ENCODE peak calls at places on chromosomes 16 and 17, in nine cellular contexts. P is gastrocnemius medialis, U is heart left ventricle, M is adrenal gland, H is body of pancreas, S is esophagus squamous epithelium, K is A549, I is breast epithelium, L is uterus. Z is an unnamed sample.

GRCh38 chr17:69723741-69724140 is 309.2 kb downstream of the MAP2K6 start:
- DNase-seq in P (no peak), U (no peak), M (no peak), H (no peak), S (no peak), K (no peak), I (no peak), L (no peak), Z (no peak)

GRCh38 chr16:65697061-65697460 is 575.2 kb upstream of the CDH11 start:
- DNase-seq in P (no peak), U (no peak), M (no peak), H (no peak), S (no peak), K (no peak), I (no peak), L (no peak), Z (no peak)

GRCh38 chr17:75241996-75242460 is 19.4 kb downstream of the GGA3 start:
- DNase-seq in P (peak), U (no peak), M (peak), H (no peak), S (no peak), K (no peak), I (no peak), L (no peak), Z (no peak)

GRCh38 chr16:16144416-16144815 is 78.9 kb downstream of the ABCC6 start:
- DNase-seq in P (no peak), U (no peak), M (no peak), H (no peak), S (no peak), K (no peak), I (no peak), L (no peak), Z (no peak)

GRCh38 chr17:14559220-14559619 is 258.3 kb downstream of the HS3ST3B1 start:
- DNase-seq in P (no peak), U (no peak), M (no peak), H (no peak), S (no peak), K (no peak), I (no peak), L (no peak), Z (peak)

GRCh38 chr17:21353326-21354010 is 22.7 kb upstream of the KCNJ12 start:
- DNase-seq in P (no peak), U (no peak), M (peak), H (no peak), S (no peak), K (no peak), I (peak), L (no peak), Z (no peak)

GRCh38 chr17:49968380-49969133 is 433 bp upstream of the DLX4 start:
- DNase-seq in P (no peak), U (peak), M (peak), H (peak), S (no peak), K (peak), I (no peak), L (no peak), Z (no peak)

GRCh38 chr17:32960815-32961214 is 30.8 kb upstream of the SPACA3 start:
- DNase-seq in P (no peak), U (no peak), M (no peak), H (no peak), S (no peak), K (no peak), I (no peak), L (no peak), Z (no peak)

GRCh38 chr17:5698959-5699358 is 114.7 kb upstream of the NLRP1 start:
- DNase-seq in P (no peak), U (no peak), M (no peak), H (no peak), S (no peak), K (no peak), I (no peak), L (no peak), Z (no peak)

GRCh38 chr17:72361892-72362291 is 241.1 kb downstream of the SOX9 start:
- DNase-seq in P (no peak), U (no peak), M (no peak), H (no peak), S (no peak), K (no peak), I (no peak), L (no peak), Z (no peak)

GRCh38 chr17:83009414-83010322 is 69.7 kb upstream of the METRNL start:
- DNase-seq in P (no peak), U (no peak), M (no peak), H (no peak), S (no peak), K (no peak), I (no peak), L (no peak), Z (peak)

GRCh38 chr17:81719410-81720266 is 7.6 kb downstream of the SLC25A10 start:
- DNase-seq in P (no peak), U (no peak), M (no peak), H (no peak), S (no peak), K (no peak), I (no peak), L (no peak), Z (no peak)

GRCh38 chr17:5610956-5611355 is 26.6 kb upstream of the NLRP1 start:
- DNase-seq in P (peak), U (no peak), M (peak), H (no peak), S (no peak), K (no peak), I (no peak), L (no peak), Z (no peak)

GRCh38 chr16:47734987-47735594 is 274.0 kb downstream of the PHKB start:
- DNase-seq in P (no peak), U (no peak), M (no peak), H (peak), S (no peak), K (no peak), I (no peak), L (no peak), Z (peak)

GRCh38 chr17:47279062-47279801 is 25.6 kb downstream of the ITGB3 start:
- DNase-seq in P (peak), U (peak), M (peak), H (peak), S (no peak), K (no peak), I (no peak), L (peak), Z (no peak)

GRCh38 chr17:33512113-33512512 is 219.0 kb upstream of the ASIC2 start:
- DNase-seq in P (no peak), U (no peak), M (no peak), H (no peak), S (no peak), K (no peak), I (no peak), L (no peak), Z (no peak)

GRCh38 chr17:10149573-10150399 is 48.6 kb downstream of the GAS7 start:
- DNase-seq in P (no peak), U (no peak), M (peak), H (no peak), S (no peak), K (no peak), I (no peak), L (no peak), Z (no peak)

GRCh38 chr17:49069585-49070273 is 62.8 kb upstream of the B4GALNT2 start:
- DNase-seq in P (no peak), U (no peak), M (no peak), H (no peak), S (no peak), K (no peak), I (no peak), L (no peak), Z (no peak)

GRCh38 chr17:60145006-60145935 is 4.5 kb upstream of the CA4 start:
- DNase-seq in P (no peak), U (no peak), M (no peak), H (no peak), S (no peak), K (no peak), I (no peak), L (no peak), Z (no peak)

GRCh38 chr17:38402897-38403296 is 25.4 kb upstream of the ARHGAP23 start:
- DNase-seq in P (no peak), U (no peak), M (no peak), H (no peak), S (no peak), K (no peak), I (no peak), L (no peak), Z (no peak)

GRCh38 chr16:55682086-55682485 is 26.3 kb downstream of the SLC6A2 start:
- DNase-seq in P (no peak), U (no peak), M (no peak), H (no peak), S (no peak), K (no peak), I (no peak), L (no peak), Z (no peak)

GRCh38 chr17:62614142-62614541 is 13.3 kb upstream of the MRC2 start:
- DNase-seq in P (no peak), U (no peak), M (no peak), H (no peak), S (no peak), K (no peak), I (no peak), L (no peak), Z (no peak)

GRCh38 chr17:11797803-11798202 is 199.5 kb downstream of the ZNF18 start:
- DNase-seq in P (no peak), U (no peak), M (no peak), H (no peak), S (no peak), K (peak), I (no peak), L (no peak), Z (no peak)

GRCh38 chr17:4711671-4712111 is 1.3 kb downstream of the ARRB2 start:
- DNase-seq in P (peak), U (peak), M (peak), H (no peak), S (no peak), K (no peak), I (no peak), L (no peak), Z (no peak)

GRCh38 chr16:89925596-89926079 is 2.5 kb downstream of the TUBB3 start:
- DNase-seq in P (no peak), U (no peak), M (no peak), H (no peak), S (no peak), K (no peak), I (no peak), L (no peak), Z (no peak)

GRCh38 chr17:49694847-49695697 is 12.7 kb downstream of the SLC35B1 start:
- DNase-seq in P (no peak), U (peak), M (peak), H (peak), S (no peak), K (peak), I (no peak), L (peak), Z (peak)

GRCh38 chr16:81405702-81406113 is 38.9 kb upstream of the CMIP start:
- DNase-seq in P (no peak), U (no peak), M (peak), H (peak), S (no peak), K (peak), I (no peak), L (no peak), Z (no peak)

GRCh38 chr17:38511126-38512108 is 83.2 kb downstream of the ARHGAP23 start:
- DNase-seq in P (no peak), U (no peak), M (no peak), H (no peak), S (no peak), K (no peak), I (no peak), L (peak), Z (no peak)

GRCh38 chr17:74080936-74081335 is 122.5 kb upstream of the RPL38 start:
- DNase-seq in P (no peak), U (no peak), M (no peak), H (no peak), S (no peak), K (no peak), I (no peak), L (no peak), Z (no peak)

GRCh38 chr17:74089869-74090464 is 113.5 kb upstream of the RPL38 start:
- DNase-seq in P (no peak), U (no peak), M (peak), H (peak), S (no peak), K (peak), I (no peak), L (no peak), Z (no peak)

GRCh38 chr17:74083321-74083720 is 120.2 kb upstream of the RPL38 start:
- DNase-seq in P (no peak), U (no peak), M (no peak), H (no peak), S (no peak), K (no peak), I (no peak), L (no peak), Z (no peak)

GRCh38 chr17:74086992-74087391 is 116.5 kb upstream of the RPL38 start:
- DNase-seq in P (no peak), U (no peak), M (no peak), H (no peak), S (no peak), K (no peak), I (no peak), L (no peak), Z (no peak)

DNA sequence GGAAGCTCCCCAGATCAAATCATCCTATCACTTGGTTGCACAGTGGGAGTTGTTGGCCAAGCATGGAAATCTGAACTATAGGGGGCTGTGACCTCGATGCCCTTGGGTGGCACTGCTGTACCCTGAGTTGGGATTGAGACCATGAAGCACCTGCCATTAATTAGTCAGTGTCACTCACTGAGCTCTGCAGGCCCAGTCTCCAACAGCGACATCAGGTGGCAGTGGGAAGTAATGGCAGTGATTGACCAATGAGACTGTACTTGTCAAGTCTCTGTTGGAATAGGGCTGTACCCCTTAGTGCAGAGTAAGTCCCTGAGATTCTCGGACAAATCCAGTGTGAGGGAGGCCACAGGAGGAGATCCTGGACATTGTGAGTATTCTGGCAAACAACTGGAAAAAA is 118.0 kb upstream of the RPL38 start:
- DNase-seq in P (no peak), U (no peak), M (no peak), H (no peak), S (no peak), K (no peak), I (no peak), L (no peak), Z (no peak)
- TF ChIP-seq CTCF in P (no peak), U (no peak), M (no peak), H (no peak), S (no peak), K (no peak), I (no peak), L (no peak), Z (no peak)

GRCh38 chr16:31190818-31191444 is 11.0 kb downstream of the FUS start:
- DNase-seq in P (no peak), U (no peak), M (no peak), H (no peak), S (no peak), K (no peak), I (no peak), L (no peak), Z (no peak)
- TF ChIP-seq POLR2A in P (no peak), U (no peak), M (no peak), H (no peak), S (no peak), K (no peak), I (no peak), L (no peak), Z (no peak)

GRCh38 chr17:19260958-19261357 is 23.8 kb downstream of the EPN2 start:
- DNase-seq in P (no peak), U (no peak), M (no peak), H (no peak), S (no peak), K (no peak), I (no peak), L (peak), Z (no peak)
- TF ChIP-seq CTCF in P (no peak), U (no peak), M (no peak), H (no peak), S (no peak), K (no peak), I (no peak), L (no peak), Z (no peak)

DNA sequence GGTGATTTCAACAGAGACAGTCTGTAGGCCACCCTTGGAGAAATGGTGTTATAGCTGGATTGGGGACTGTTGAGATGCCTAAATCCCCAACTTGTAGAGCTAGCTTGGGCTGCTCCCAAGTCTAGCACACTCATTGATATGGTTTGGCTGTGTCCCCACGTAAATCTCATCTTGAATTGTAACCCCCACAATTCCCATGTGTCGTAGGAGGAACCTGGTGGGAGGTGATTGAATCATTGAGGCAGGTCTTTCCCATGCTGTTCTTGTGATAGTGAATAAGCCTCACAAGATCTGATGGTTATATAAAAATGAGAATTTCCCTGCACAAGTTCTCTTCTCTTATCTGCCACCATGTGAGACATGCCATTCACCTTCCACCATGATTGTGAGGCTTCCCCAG is 536.0 kb downstream of the CDH13 start:
- DNase-seq in P (no peak), U (no peak), M (no peak), H (no peak), S (no peak), K (no peak), I (no peak), L (no peak), Z (no peak)
- TF ChIP-seq POLR2A in P (no peak), U (no peak), M (no peak), H (no peak), S (no peak), K (no peak), I (no peak), L (no peak), Z (no peak)

DNA sequence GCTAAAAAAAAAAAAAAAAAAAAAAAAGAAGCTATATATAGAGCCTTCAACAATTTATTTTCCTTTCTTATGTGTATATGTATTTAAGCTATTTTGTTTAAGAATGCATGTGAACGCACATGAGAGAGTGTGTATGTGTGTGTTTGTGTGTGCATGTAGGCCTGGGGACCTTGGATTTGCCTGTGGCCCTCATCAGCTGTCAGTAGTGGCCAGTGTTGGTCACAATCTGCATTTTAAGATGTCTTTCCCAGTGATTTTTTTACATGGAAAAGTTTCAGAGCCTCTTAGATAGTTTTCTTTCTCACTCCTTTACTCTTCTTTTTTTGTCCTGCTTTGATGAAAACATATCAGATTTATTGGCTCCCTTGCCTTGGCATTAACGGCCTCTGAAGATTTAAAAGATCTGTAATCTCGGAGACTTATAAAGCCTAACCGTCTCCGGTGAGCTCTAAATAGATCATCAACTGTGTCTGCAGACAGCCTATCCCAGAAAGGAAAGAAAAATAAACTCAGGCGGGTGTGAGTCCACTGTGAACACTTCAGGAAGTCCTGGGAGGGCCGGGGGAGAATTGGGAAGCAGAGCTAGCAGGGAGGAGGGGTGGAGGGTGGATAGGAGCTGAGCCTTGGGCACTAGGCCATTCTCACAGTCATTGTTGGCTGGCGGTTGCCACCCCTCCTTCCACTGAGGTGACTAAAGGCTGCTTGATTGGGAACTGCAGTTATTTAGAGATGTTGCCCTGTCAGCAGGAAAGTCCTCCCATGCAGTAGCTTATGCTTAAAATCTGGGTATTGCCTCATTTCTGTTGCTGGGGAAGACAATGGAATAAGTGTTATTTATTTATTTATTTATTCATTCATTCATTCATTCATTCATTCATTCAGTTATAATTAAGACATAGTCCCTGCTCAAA is 86.8 kb downstream of the WWP2 start:
- DNase-seq in P (peak), U (peak), M (peak), H (peak), S (no peak), K (no peak), I (peak), L (peak), Z (peak)
- TF ChIP-seq CTCF in P (no peak), U (no peak), M (no peak), H (no peak), S (no peak), K (no peak), I (no peak), L (no peak), Z (peak)

DNA sequence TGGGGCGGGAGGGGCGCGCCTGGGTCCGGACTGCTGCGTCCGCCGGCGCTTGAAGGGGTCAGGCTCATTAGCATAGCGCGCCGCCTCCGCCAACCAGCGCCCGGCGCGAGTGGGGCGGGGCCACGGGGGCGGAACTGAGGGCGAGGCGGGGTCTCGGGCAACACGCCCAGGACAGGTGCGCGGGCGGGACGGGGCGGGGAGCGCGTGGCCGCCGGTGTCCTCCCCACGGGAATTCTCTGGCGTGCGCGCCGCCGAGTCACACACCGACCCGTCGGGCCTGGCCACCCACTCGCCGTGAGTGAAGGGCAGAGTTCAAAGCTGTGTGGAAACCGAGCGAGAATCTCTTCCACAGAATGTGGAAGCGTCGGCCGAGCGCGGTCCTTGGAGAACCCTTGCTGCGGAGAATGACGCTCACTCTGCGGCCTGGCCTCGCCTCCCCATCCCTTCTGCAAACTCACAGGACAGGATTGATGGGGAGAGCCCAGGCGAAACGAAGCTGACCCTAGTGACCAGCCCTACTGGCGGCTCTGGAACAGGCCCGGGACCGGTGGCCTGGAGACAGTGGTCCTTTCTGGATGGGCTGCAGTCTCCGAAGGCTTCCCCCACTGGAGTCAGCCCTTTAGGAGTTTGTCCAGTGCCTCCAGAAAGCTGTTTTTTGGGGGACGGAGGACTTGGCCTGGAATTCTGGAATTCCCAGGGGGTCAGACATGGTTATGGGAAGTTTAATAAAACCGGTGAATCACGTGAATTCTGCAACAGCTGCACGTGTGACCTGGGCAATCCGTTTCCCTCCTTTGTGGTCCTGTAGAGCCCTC is at the start of gene SNAI3:
- DNase-seq in P (peak), U (peak), M (peak), H (peak), S (no peak), K (peak), I (peak), L (no peak), Z (no peak)
- TF ChIP-seq POLR2A in P (peak), U (no peak), M (no peak), H (peak), S (no peak), K (no peak), I (no peak), L (no peak), Z (no peak)

GRCh38 chr16:50035468-50035992 is 10.5 kb downstream of the CNEP1R1 start:
- DNase-seq in P (no peak), U (no peak), M (no peak), H (no peak), S (no peak), K (no peak), I (no peak), L (no peak), Z (no peak)
- TF ChIP-seq CTCF in P (no peak), U (no peak), M (no peak), H (no peak), S (no peak), K (no peak), I (no peak), L (no peak), Z (no peak)

GRCh38 chr17:1470774-1471462 is 14.9 kb upstream of the CRK start:
- DNase-seq in P (no peak), U (no peak), M (no peak), H (no peak), S (no peak), K (no peak), I (no peak), L (no peak), Z (no peak)

GRCh38 chr17:1471931-1472727 is 16.1 kb upstream of the CRK start:
- DNase-seq in P (no peak), U (no peak), M (no peak), H (no peak), S (no peak), K (no peak), I (no peak), L (no peak), Z (no peak)

GRCh38 chr17:1470071-1470773 is 14.2 kb upstream of the CRK start:
- DNase-seq in P (no peak), U (no peak), M (no peak), H (no peak), S (no peak), K (no peak), I (no peak), L (no peak), Z (no peak)

GRCh38 chr17:1473170-1473569 is 17.1 kb upstream of the CRK start:
- DNase-seq in P (no peak), U (no peak), M (no peak), H (no peak), S (no peak), K (no peak), I (no peak), L (no peak), Z (no peak)

GRCh38 chr17:1471490-1471889 is 15.5 kb upstream of the CRK start:
- DNase-seq in P (no peak), U (no peak), M (no peak), H (no peak), S (no peak), K (no peak), I (no peak), L (no peak), Z (no peak)
- TF ChIP-seq POLR2A in P (no peak), U (no peak), M (no peak), H (no peak), S (no peak), K (no peak), I (no peak), L (no peak), Z (no peak)

Z was measured in esophagus muscularis mucosa.